ENCODE peak calls at places on chromosomes 3 and 15, in ten cellular contexts. Z, S, J, M, G, K, R, O, B and Q are unnamed samples.

GRCh38 chr3:124429129-124429815 is 301.0 kb upstream of the UMPS start:
- DNase-seq in K (no peak), B (peak), Z (peak), M (peak), J (no peak), G (no peak), O (peak), S (peak), R (no peak), Q (peak)

GRCh38 chr3:187610926-187611545 is 59.2 kb downstream of the SST start:
- DNase-seq in S (peak), O (peak), Z (no peak), B (no peak), J (no peak), R (no peak), M (no peak), K (no peak), G (no peak), Q (peak)

GRCh38 chr3:177811835-177812234 is 614.6 kb upstream of the TBL1XR1 start:
- DNase-seq in M (peak), K (no peak), S (peak), B (no peak), O (peak), Z (no peak), G (no peak), J (no peak), R (no peak), Q (no peak)

GRCh38 chr3:112074006-112074405 is 12.2 kb upstream of the C3orf52 start:
- DNase-seq in S (peak), G (no peak), B (no peak), J (no peak), O (peak), M (peak), Z (no peak), K (no peak), R (no peak), Q (peak)

GRCh38 chr3:58190882-58191281 is 19.9 kb downstream of the DNASE1L3 start:
- DNase-seq in S (no peak), Z (no peak), B (no peak), G (no peak), M (no peak), R (no peak), K (no peak), O (no peak), J (no peak), Q (no peak)

GRCh38 chr3:3200632-3201212 is 21.2 kb upstream of the CRBN start:
- DNase-seq in J (peak), S (peak), O (peak), B (peak), G (no peak), K (peak), R (no peak), M (peak), Z (peak), Q (peak)

GRCh38 chr3:164364111-164364510 is 714.2 kb downstream of the SI start:
- DNase-seq in O (no peak), K (no peak), R (no peak), S (no peak), M (no peak), J (no peak), B (no peak), Z (no peak), G (no peak), Q (no peak)

GRCh38 chr15:45831787-45832186 is 197.0 kb downstream of the SQOR start:
- DNase-seq in B (no peak), R (no peak), G (no peak), O (no peak), K (no peak), S (no peak), J (no peak), Z (no peak), M (no peak), Q (no peak)

GRCh38 chr15:65311760-65312159 is 7.3 kb downstream of the RNU5B-1 start:
- DNase-seq in O (no peak), B (no peak), M (no peak), G (no peak), R (no peak), Z (no peak), S (no peak), K (no peak), J (no peak), Q (no peak)

GRCh38 chr3:171525437-171525836 is 65.2 kb upstream of the TNIK start:
- DNase-seq in Z (no peak), S (no peak), R (no peak), B (no peak), O (no peak), M (no peak), G (no peak), K (no peak), J (no peak), Q (no peak)

GRCh38 chr15:76340198-76340801 is 3.7 kb downstream of the ISL2 start:
- DNase-seq in K (peak), G (no peak), Z (no peak), B (peak), R (no peak), S (peak), J (peak), M (no peak), O (peak), Q (no peak)

GRCh38 chr3:49867871-49868321 is 1.8 kb downstream of the CAMKV start:
- DNase-seq in G (no peak), R (no peak), B (peak), S (peak), K (peak), M (peak), Z (no peak), J (peak), O (peak), Q (peak)

GRCh38 chr3:70094197-70094596 is 94.7 kb downstream of the SAMMSON start:
- DNase-seq in M (no peak), R (no peak), B (no peak), S (no peak), Z (no peak), K (no peak), J (no peak), O (no peak), G (no peak), Q (no peak)

DNA sequence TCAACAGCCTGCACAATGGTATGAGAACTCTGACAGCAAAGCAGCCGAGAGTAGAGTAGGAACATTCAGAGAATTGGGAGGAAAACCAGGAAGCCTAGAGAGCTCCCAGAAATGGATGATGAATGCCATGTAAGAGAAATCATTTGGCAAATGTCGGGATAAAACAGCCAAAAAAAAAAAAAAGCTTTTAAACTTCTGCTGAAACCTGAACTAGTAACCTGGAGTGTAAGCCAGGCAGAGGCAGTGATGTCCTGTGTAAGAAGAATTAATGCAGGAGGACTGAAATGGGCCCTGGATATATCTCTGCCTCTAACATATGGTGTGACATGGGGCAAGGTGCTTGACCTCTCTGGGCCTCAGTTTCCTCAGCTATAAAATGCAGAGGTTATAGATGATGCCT is 25.6 kb downstream of the FSTL1 start:
- DNase-seq in B (no peak), Z (no peak), J (no peak), G (no peak), S (no peak), R (peak), O (no peak), M (no peak), K (no peak), Q (no peak)
- H3K4me3 ChIP-seq in B (no peak), Z (no peak), J (no peak), G (no peak), S (no peak), R (peak), O (no peak), M (no peak), K (no peak), Q (peak)

GRCh38 chr3:178966299-178967183 is 105.1 kb downstream of the ZMAT3 start:
- DNase-seq in J (no peak), G (no peak), R (no peak), Z (peak), S (peak), B (peak), M (peak), O (peak), K (peak), Q (peak)
- TF ChIP-seq CTCF in J (peak), G (peak), R (peak), Z (peak), S (peak), B (peak), M (peak), O (peak), K (peak), Q (peak)

DNA sequence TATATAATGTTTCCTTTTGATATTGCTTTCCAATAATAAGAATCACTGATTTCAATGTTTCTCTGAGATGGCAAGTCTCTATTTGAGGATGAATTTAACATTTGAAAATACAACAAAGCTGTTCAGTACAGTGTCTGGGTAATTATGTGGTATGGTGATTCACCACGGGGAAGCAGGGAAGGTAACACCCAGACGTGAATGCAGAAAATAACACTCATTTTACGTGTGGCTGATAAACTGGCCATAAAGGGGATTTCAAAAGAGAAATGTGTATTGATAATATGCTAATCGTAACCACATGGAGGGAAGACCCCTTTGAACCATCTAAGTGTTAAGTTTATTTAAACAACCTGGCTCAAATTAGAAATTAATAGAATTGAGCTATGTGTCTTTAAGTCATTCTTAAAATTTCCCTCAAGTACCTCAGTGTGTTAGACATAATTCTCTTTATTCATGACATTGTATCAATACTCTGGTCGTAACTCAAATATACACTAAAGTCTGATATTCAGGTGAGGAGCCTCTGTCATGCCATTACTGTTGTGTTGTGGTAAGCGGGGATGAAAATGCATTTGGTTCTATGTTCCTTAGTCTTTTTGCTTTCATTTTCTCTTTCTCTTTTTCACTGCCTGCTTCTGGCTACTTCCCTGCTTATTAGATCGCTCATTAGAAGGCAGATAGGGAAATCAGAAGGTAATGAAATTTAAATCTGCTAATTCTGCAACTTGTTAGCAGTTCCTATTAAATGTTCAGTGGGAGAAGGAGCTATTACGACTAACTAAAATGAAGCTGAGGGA is 344.8 kb downstream of the GRM7 start:
- DNase-seq in Z (no peak), S (no peak), G (no peak), O (no peak), B (no peak), K (no peak), J (no peak), M (no peak), R (no peak), Q (peak)
- H3K4me3 ChIP-seq in Z (no peak), S (no peak), G (no peak), O (no peak), B (no peak), K (no peak), J (no peak), M (no peak), R (peak), Q (no peak)

DNA sequence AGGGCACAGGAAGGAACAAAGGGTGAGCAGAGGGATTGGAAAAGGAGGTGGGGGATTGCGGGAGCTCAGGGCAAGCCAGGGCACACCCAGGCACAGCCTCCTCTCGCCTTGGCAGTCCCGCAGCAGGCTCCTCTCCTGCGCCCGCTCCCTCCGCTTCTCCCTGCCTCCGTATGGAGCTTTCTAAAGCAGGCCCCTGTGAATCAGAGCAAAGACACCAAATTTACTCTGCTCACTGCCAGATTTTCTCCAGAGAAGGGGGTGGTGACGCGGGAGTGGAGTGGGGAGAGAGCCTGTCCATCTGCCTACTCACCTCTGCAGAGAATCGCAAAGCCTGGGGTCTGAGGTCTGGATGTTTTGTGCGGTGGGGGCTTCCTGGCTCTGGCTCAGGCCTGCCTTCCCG is 20.0 kb downstream of the ATP2B2 start:
- DNase-seq in M (no peak), S (no peak), O (no peak), K (no peak), B (no peak), J (no peak), Z (no peak), R (no peak), G (no peak), Q (no peak)
- TF ChIP-seq CTCF in M (no peak), S (no peak), O (no peak), K (no peak), B (no peak), J (no peak), Z (no peak), R (no peak), G (no peak), Q (no peak)

GRCh38 chr3:158102660-158103085 is 3.5 kb downstream of the SHOX2 start:
- DNase-seq in O (no peak), R (no peak), G (no peak), Z (no peak), M (no peak), J (peak), B (no peak), K (peak), S (peak), Q (no peak)

GRCh38 chr3:158104346-158105020 is 1.7 kb downstream of the SHOX2 start:
- DNase-seq in R (no peak), M (no peak), K (no peak), G (no peak), J (no peak), O (no peak), B (no peak), Z (no peak), S (peak), Q (no peak)

GRCh38 chr3:158102219-158102612 is 4.0 kb downstream of the SHOX2 start:
- DNase-seq in Z (no peak), K (no peak), M (no peak), G (no peak), J (peak), R (no peak), O (no peak), B (no peak), S (no peak), Q (no peak)

GRCh38 chr3:158103956-158104338 is 2.3 kb downstream of the SHOX2 start:
- DNase-seq in B (no peak), G (no peak), Z (no peak), O (no peak), J (peak), K (peak), R (no peak), M (no peak), S (peak), Q (no peak)

GRCh38 chr3:158103131-158103955 is 2.9 kb downstream of the SHOX2 start:
- DNase-seq in Z (no peak), M (no peak), K (peak), J (peak), S (peak), R (peak), O (no peak), G (no peak), B (no peak), Q (no peak)
- H3K4me3 ChIP-seq in Z (no peak), M (no peak), K (peak), J (peak), S (peak), R (peak), O (peak), G (no peak), B (peak), Q (no peak)

GRCh38 chr15:36449662-36450145 is 129.7 kb upstream of the CDIN1 start:
- DNase-seq in O (no peak), R (no peak), Z (peak), K (no peak), B (peak), J (no peak), G (no peak), S (peak), M (no peak), Q (no peak)

GRCh38 chr15:36449084-36449661 is 130.3 kb upstream of the CDIN1 start:
- DNase-seq in R (no peak), B (no peak), K (peak), J (peak), G (no peak), Z (peak), S (peak), O (no peak), M (no peak), Q (no peak)

GRCh38 chr15:36448418-36448817 is 131.0 kb upstream of the CDIN1 start:
- DNase-seq in M (no peak), O (no peak), B (no peak), J (no peak), K (no peak), S (no peak), R (no peak), Z (no peak), G (no peak), Q (no peak)

GRCh38 chr15:36447373-36447772 is 132.1 kb upstream of the CDIN1 start:
- DNase-seq in B (no peak), M (no peak), S (no peak), G (no peak), O (no peak), R (no peak), Z (no peak), K (no peak), J (no peak), Q (no peak)
- TF ChIP-seq CTCF in B (no peak), M (no peak), S (no peak), G (no peak), O (no peak), R (no peak), Z (no peak), K (no peak), J (no peak), Q (no peak)

GRCh38 chr3:196175717-196176116 is 35.5 kb downstream of the ZDHHC19 start:
- DNase-seq in Z (no peak), S (no peak), R (no peak), B (no peak), K (no peak), M (no peak), G (no peak), O (no peak), J (no peak), Q (no peak)
- H3K4me3 ChIP-seq in Z (no peak), S (no peak), R (no peak), B (no peak), K (no peak), M (no peak), G (no peak), O (no peak), J (no peak), Q (no peak)

GRCh38 chr3:160653514-160653913 is 23.4 kb upstream of the ARL14 start:
- DNase-seq in J (no peak), K (no peak), O (no peak), B (no peak), G (no peak), Z (no peak), M (peak), S (no peak), R (no peak), Q (no peak)
- TF ChIP-seq CTCF in J (no peak), K (no peak), O (no peak), B (no peak), G (no peak), Z (no peak), M (peak), S (no peak), R (no peak), Q (no peak)